ENCODE peak calls at places on chromosomes 13 and 19, in five cellular contexts. Q is memory B cell, L is globus pallidus, F is activated T-cell treated with anti-CD3 and anti-CD28 coated beads for 1 hour, Z is RCC 7860. B is an unnamed sample.

GRCh38 chr19:4997297-4997696 is 28.4 kb downstream of the KDM4B start:
- DNase-seq in Q (no peak), L (no peak), F (no peak), Z (no peak), B (no peak)

GRCh38 chr19:39517432-39517831 is 2.5 kb downstream of the SELENOV start:
- DNase-seq in Q (no peak), L (no peak), F (no peak), Z (no peak), B (no peak)

GRCh38 chr13:95643814-95644598 is 500 bp downstream of the DZIP1 start:
- DNase-seq in Q (no peak), L (no peak), F (no peak), Z (no peak), B (no peak)

GRCh38 chr13:98504371-98504963 is 72.4 kb downstream of the STK24 start:
- DNase-seq in Q (no peak), L (no peak), F (no peak), Z (no peak), B (no peak)

GRCh38 chr19:55324705-55325104 is 436 bp downstream of the TMEM150B start:
- DNase-seq in Q (no peak), L (no peak), F (no peak), Z (no peak), B (no peak)

GRCh38 chr19:49434907-49435577 is 6.3 kb downstream of the SLC17A7 start:
- DNase-seq in Q (no peak), L (no peak), F (no peak), Z (no peak), B (no peak)

GRCh38 chr13:114078501-114079451 is 53.6 kb downstream of the RASA3 start:
- DNase-seq in Q (no peak), L (no peak), F (no peak), Z (no peak), B (no peak)

GRCh38 chr19:19562665-19563347 is 24.7 kb downstream of the CILP2 start:
- DNase-seq in Q (no peak), L (no peak), F (peak), Z (no peak), B (no peak)

GRCh38 chr19:23391239-23391638 is 4.0 kb downstream of the ZNF91 start:
- DNase-seq in Q (no peak), L (no peak), F (no peak), Z (no peak), B (no peak)

GRCh38 chr13:69616398-69616797 is 491.2 kb upstream of the ATXN8OS start:
- DNase-seq in Q (no peak), L (no peak), F (no peak), Z (no peak), B (no peak)

GRCh38 chr19:49930483-49931011 is 1.2 kb upstream of the NUP62 start:
- DNase-seq in Q (peak), L (no peak), F (no peak), Z (no peak), B (no peak)

GRCh38 chr13:72208112-72208645 is 341.2 kb upstream of the DACH1 start:
- DNase-seq in Q (no peak), L (no peak), F (no peak), Z (no peak), B (no peak)

GRCh38 chr13:26685606-26686005 is 75.0 kb downstream of the GPR12 start:
- DNase-seq in Q (no peak), L (no peak), F (no peak), Z (no peak), B (no peak)

GRCh38 chr13:78323040-78323439 is 280.3 kb downstream of the POU4F1 start:
- DNase-seq in Q (no peak), L (no peak), F (no peak), Z (no peak), B (no peak)

GRCh38 chr13:113616991-113617749 is 32.6 kb downstream of the TFDP1 start:
- DNase-seq in Q (no peak), L (no peak), F (no peak), Z (peak), B (no peak)

GRCh38 chr19:35118268-35119026 is 2.8 kb downstream of the FXYD3 start:
- DNase-seq in Q (no peak), L (no peak), F (no peak), Z (no peak), B (no peak)

GRCh38 chr19:1102407-1103106 is 1.2 kb upstream of the GPX4 start:
- DNase-seq in Q (no peak), L (no peak), F (no peak), Z (peak), B (peak)

GRCh38 chr13:90696254-90696653 is 651.2 kb upstream of the MIR17HG start:
- DNase-seq in Q (no peak), L (no peak), F (no peak), Z (peak), B (no peak)

GRCh38 chr19:2578391-2578826 is 102.5 kb downstream of the GADD45B start:
- DNase-seq in Q (no peak), L (no peak), F (no peak), Z (peak), B (peak)

GRCh38 chr13:33626407-33626806 is 191.5 kb upstream of the RFC3 start:
- DNase-seq in Q (no peak), L (no peak), F (no peak), Z (no peak), B (no peak)

GRCh38 chr19:12208221-12208620 is 45.3 kb downstream of the ZNF136 start:
- DNase-seq in Q (no peak), L (no peak), F (no peak), Z (no peak), B (no peak)

GRCh38 chr19:11067356-11068113 is 21.7 kb upstream of the LDLR start:
- DNase-seq in Q (no peak), L (no peak), F (no peak), Z (peak), B (no peak)

GRCh38 chr19:8206147-8207087 is 2.8 kb upstream of the CERS4 start:
- DNase-seq in Q (no peak), L (no peak), F (no peak), Z (no peak), B (no peak)

GRCh38 chr13:67048793-67049150 is 181.4 kb downstream of the PCDH9 start:
- DNase-seq in Q (no peak), L (no peak), F (no peak), Z (no peak), B (no peak)

GRCh38 chr13:42272115-42272756 is at the start of gene AKAP11:
- DNase-seq in Q (peak), L (peak), F (peak), Z (peak), B (peak)

GRCh38 chr13:24222756-24223155 is 62.2 kb downstream of the SPATA13 start:
- DNase-seq in Q (no peak), L (no peak), F (no peak), Z (no peak), B (no peak)

GRCh38 chr19:47351545-47351944 is 2.4 kb downstream of the DHX34 start:
- DNase-seq in Q (no peak), L (peak), F (no peak), Z (no peak), B (peak)

GRCh38 chr19:5314012-5314906 is 26.4 kb downstream of the PTPRS start:
- DNase-seq in Q (no peak), L (no peak), F (no peak), Z (peak), B (peak)

GRCh38 chr13:30755678-30756077 is 20.3 kb downstream of the ALOX5AP start:
- DNase-seq in Q (no peak), L (no peak), F (no peak), Z (no peak), B (no peak)

GRCh38 chr19:19285723-19286122 is 12.6 kb upstream of the TM6SF2 start:
- DNase-seq in Q (no peak), L (no peak), F (no peak), Z (no peak), B (no peak)

GRCh38 chr19:47447470-47448359 is 24.0 kb downstream of the SLC8A2 start:
- DNase-seq in Q (peak), L (peak), F (peak), Z (no peak), B (peak)

GRCh38 chr13:109737606-109738005 is 48.8 kb downstream of the IRS2 start:
- DNase-seq in Q (no peak), L (no peak), F (no peak), Z (no peak), B (no peak)

GRCh38 chr13:60165391-60166099 is 1.8 kb upstream of the DIAPH3 start:
- DNase-seq in Q (no peak), L (no peak), F (no peak), Z (no peak), B (no peak)

GRCh38 chr19:48946789-48947542 is 7.7 kb upstream of the BAX start:
- DNase-seq in Q (no peak), L (no peak), F (no peak), Z (no peak), B (no peak)

GRCh38 chr19:3098515-3099346 is 4.6 kb downstream of the GNA11 start:
- DNase-seq in Q (no peak), L (no peak), F (no peak), Z (no peak), B (no peak)

GRCh38 chr13:33204130-33204927 is 81.2 kb downstream of the STARD13 start:
- DNase-seq in Q (no peak), L (no peak), F (no peak), Z (no peak), B (no peak)

GRCh38 chr13:48876289-48876688 is 99.4 kb upstream of the FNDC3A start:
- DNase-seq in Q (no peak), L (no peak), F (no peak), Z (no peak), B (no peak)